ENCODE peak calls at places on chromosomes 2 and 18, in six cellular contexts. D is HCEC 1CT, N is nucleus accumbens, C is NAMALWA, Z is SW480, S is M059J. U is an unnamed sample.

GRCh38 chr2:209938906-209939305 is 63.5 kb upstream of the RPE start:
- DNase-seq in Z (no peak), C (no peak), N (no peak), S (no peak), D (no peak), U (no peak)

GRCh38 chr2:240305369-240305962 is 130.0 kb upstream of the GPC1 start:
- DNase-seq in S (no peak), Z (no peak), D (no peak), C (no peak), N (no peak), U (no peak)

GRCh38 chr2:127943186-127943585 is 57.4 kb upstream of the AMMECR1L start:
- DNase-seq in Z (no peak), N (no peak), S (peak), D (peak), C (no peak), U (no peak)

GRCh38 chr2:218428846-218429558 is 10.1 kb downstream of the VIL1 start:
- DNase-seq in C (no peak), D (no peak), S (no peak), N (no peak), Z (no peak), U (no peak)

GRCh38 chr2:15127876-15128275 is 433.3 kb downstream of the NBAS start:
- DNase-seq in Z (peak), D (no peak), N (no peak), S (no peak), C (no peak), U (peak)

GRCh38 chr2:207831569-207832248 is 62.0 kb upstream of the FZD5 start:
- DNase-seq in N (no peak), D (no peak), Z (no peak), C (no peak), S (no peak), U (no peak)

GRCh38 chr2:135913726-135914365 is 37.6 kb upstream of the MCM6 start:
- DNase-seq in N (peak), Z (peak), C (peak), D (peak), S (peak), U (peak)

GRCh38 chr2:241950413-241950863 is 80.9 kb downstream of the RTP5 start:
- DNase-seq in S (no peak), N (no peak), D (no peak), C (no peak), Z (no peak), U (no peak)

GRCh38 chr2:191170301-191170636 is 19.5 kb upstream of the STAT4 start:
- DNase-seq in S (peak), N (no peak), Z (no peak), D (no peak), C (no peak), U (no peak)

GRCh38 chr2:158346041-158346440 is 110.5 kb downstream of the CCDC148 start:
- DNase-seq in C (no peak), Z (no peak), D (no peak), S (no peak), N (no peak), U (no peak)

GRCh38 chr2:5482929-5483331 is 209.3 kb upstream of the SOX11 start:
- DNase-seq in D (no peak), S (no peak), C (no peak), N (no peak), Z (no peak), U (no peak)

GRCh38 chr2:237072067-237072931 is 13.4 kb upstream of the COPS8 start:
- DNase-seq in N (peak), Z (peak), C (peak), D (peak), S (peak), U (peak)

GRCh38 chr2:180520206-180520605 is 460.2 kb upstream of the UBE2E3 start:
- DNase-seq in N (peak), D (peak), Z (peak), C (peak), S (peak), U (no peak)

GRCh38 chr2:26317377-26318105 is 28.4 kb upstream of the SELENOI start:
- DNase-seq in N (no peak), Z (no peak), D (no peak), C (no peak), S (no peak), U (no peak)

GRCh38 chr2:226184940-226185575 is 614.6 kb downstream of the IRS1 start:
- DNase-seq in S (peak), D (peak), N (peak), C (no peak), Z (no peak), U (peak)

GRCh38 chr2:85503611-85504433 is 35.1 kb upstream of the MAT2A start:
- DNase-seq in D (peak), Z (peak), C (no peak), N (peak), S (peak), U (no peak)

GRCh38 chr2:126885701-126886121 is 13.0 kb upstream of the TEX51 start:
- DNase-seq in Z (no peak), N (peak), D (peak), C (no peak), S (no peak), U (no peak)

GRCh38 chr18:40355701-40356100 is 1599.3 kb upstream of the PIK3C3 start:
- DNase-seq in Z (no peak), D (no peak), C (no peak), N (no peak), S (peak), U (no peak)

GRCh38 chr2:201797175-201797840 is 9.0 kb upstream of the CDK15 start:
- DNase-seq in C (no peak), D (peak), N (no peak), S (peak), Z (no peak), U (no peak)

GRCh38 chr2:11342561-11343343 is 1.7 kb downstream of the ROCK2 start:
- DNase-seq in D (peak), C (peak), N (no peak), S (peak), Z (peak), U (peak)

GRCh38 chr2:75403991-75404428 is 156.7 kb downstream of the EVA1A start:
- DNase-seq in S (peak), D (peak), C (peak), N (no peak), Z (peak), U (peak)

GRCh38 chr2:31082002-31082401 is 56.2 kb downstream of the GALNT14 start:
- DNase-seq in D (no peak), C (no peak), N (no peak), S (no peak), Z (no peak), U (no peak)

GRCh38 chr2:86753606-86754005 is 33.5 kb downstream of the RMND5A start:
- DNase-seq in Z (no peak), N (peak), C (no peak), S (no peak), D (no peak), U (no peak)

GRCh38 chr2:200050921-200051620 is 95.7 kb downstream of the MAIP1 start:
- DNase-seq in S (peak), Z (no peak), C (no peak), D (no peak), N (no peak), U (no peak)

GRCh38 chr2:8966123-8966908 is 37.2 kb downstream of the MBOAT2 start:
- DNase-seq in N (no peak), Z (peak), C (no peak), D (no peak), S (no peak), U (no peak)

GRCh38 chr2:231998046-231998445 is 36.5 kb downstream of the DIS3L2 start:
- DNase-seq in N (no peak), C (no peak), D (no peak), S (no peak), Z (no peak), U (no peak)

GRCh38 chr2:33340265-33340664 is 136.2 kb upstream of the RASGRP3 start:
- DNase-seq in S (no peak), D (no peak), C (no peak), N (peak), Z (no peak), U (no peak)

GRCh38 chr2:82636411-82637020 is 1822.6 kb downstream of the SUCLG1 start:
- DNase-seq in S (peak), C (no peak), D (peak), Z (no peak), N (no peak), U (peak)

GRCh38 chr18:36376361-36376760 is 78.8 kb downstream of the FHOD3 start:
- DNase-seq in N (no peak), C (no peak), D (peak), S (peak), Z (no peak), U (no peak)

GRCh38 chr2:54642684-54643430 is 80.6 kb upstream of the EML6 start:
- DNase-seq in S (no peak), C (no peak), Z (no peak), D (no peak), N (no peak), U (no peak)

GRCh38 chr2:168312036-168312822 is 64.8 kb upstream of the STK39 start:
- DNase-seq in C (no peak), D (no peak), N (no peak), Z (no peak), S (no peak), U (no peak)

GRCh38 chr2:53939656-53940055 is 31.1 kb downstream of the PSME4 start:
- DNase-seq in Z (no peak), S (peak), N (no peak), D (no peak), C (no peak), U (no peak)

GRCh38 chr2:173249661-173250641 is 104.7 kb upstream of the CDCA7 start:
- DNase-seq in D (no peak), N (peak), S (peak), Z (no peak), C (no peak), U (peak)

GRCh38 chr2:204900910-204901309 is 355.6 kb downstream of the PARD3B start:
- DNase-seq in N (no peak), C (no peak), S (peak), D (no peak), Z (no peak), U (no peak)

GRCh38 chr2:30664761-30665358 is 142.4 kb downstream of the CAPN13 start:
- DNase-seq in C (no peak), N (no peak), Z (peak), D (peak), S (peak), U (no peak)

GRCh38 chr2:237540823-237541222 is 25.6 kb upstream of the PRLH start:
- DNase-seq in D (peak), N (no peak), S (peak), Z (peak), C (no peak), U (no peak)

GRCh38 chr18:31533236-31533635 is 35.3 kb downstream of the DSG2 start:
- DNase-seq in D (no peak), Z (no peak), S (no peak), N (no peak), C (no peak), U (no peak)

U was measured in HAP-1.